ENCODE peak calls at places on chromosomes 16 and 17, in six cellular contexts. N, Q, U, T, A and O are unnamed samples.
A peak's percentile ranks its signal among the peaks of the same experiment; 100 is the strongest.

GRCh38 chr16:86865866-86866675 is 287.7 kb downstream of the FOXL1 start:
- DNase-seq in T (no peak), A (no peak), N (no peak), Q (no peak), U (no peak), O (no peak)

GRCh38 chr17:27560668-27561067 is 70.3 kb upstream of the LGALS9 start:
- DNase-seq in U (no peak), Q (peak; percentile 51), T (no peak), N (peak; percentile 75), A (no peak), O (no peak)

GRCh38 chr16:3467920-3468319 is 24.4 kb downstream of the NAA60 start:
- DNase-seq in N (no peak), Q (peak; percentile 21), A (no peak), U (no peak), T (no peak), O (no peak)

GRCh38 chr17:67126983-67127382 is 82.6 kb downstream of the CACNG1 start:
- DNase-seq in Q (no peak), A (no peak), U (no peak), T (no peak), N (no peak), O (no peak)

GRCh38 chr17:15171433-15172047 is 93.6 kb downstream of the PMP22 start:
- DNase-seq in T (peak; percentile 47), N (peak; percentile 52), U (no peak), Q (peak; percentile 83), A (no peak), O (no peak)

GRCh38 chr17:63420868-63421680 is 25.0 kb downstream of the CYB561 start:
- DNase-seq in Q (no peak), A (no peak), N (no peak), U (no peak), T (no peak), O (no peak)

GRCh38 chr16:29909398-29909797 is 9.1 kb downstream of the ASPHD1 start:
- DNase-seq in U (no peak), Q (peak; percentile 59), A (no peak), T (no peak), N (no peak), O (no peak)

GRCh38 chr16:86118467-86119307 is 219.7 kb downstream of the IRF8 start:
- DNase-seq in U (no peak), T (no peak), Q (no peak), A (no peak), N (no peak), O (no peak)

GRCh38 chr16:85402910-85403692 is 210.0 kb upstream of the GSE1 start:
- DNase-seq in A (no peak), Q (peak; percentile 85), T (peak; percentile 17), U (no peak), N (peak; percentile 20), O (no peak)

GRCh38 chr17:50785942-50786570 is 18.7 kb upstream of the ANKRD40CL start:
- DNase-seq in Q (peak; percentile 65), A (no peak), T (no peak), N (no peak), U (no peak), O (no peak)

GRCh38 chr16:649646-650045 is 481 bp downstream of the WDR90 start:
- DNase-seq in U (no peak), N (no peak), A (no peak), Q (no peak), T (no peak), O (no peak)

GRCh38 chr17:76262732-76263344 is 2.3 kb upstream of the UBALD2 start:
- DNase-seq in U (no peak), T (no peak), N (peak; percentile 82), A (no peak), Q (no peak), O (no peak)

GRCh38 chr17:20791626-20792025 is 212.1 kb downstream of the CDRT15L2 start:
- DNase-seq in A (no peak), T (no peak), U (no peak), Q (no peak), N (no peak), O (no peak)

GRCh38 chr16:67396159-67396774 is 3.0 kb upstream of the TPPP3 start:
- DNase-seq in N (peak; percentile 96), Q (peak; percentile 64), T (peak; percentile 55), U (no peak), A (peak; percentile 58), O (no peak)

GRCh38 chr17:2393184-2393953 is 7.5 kb downstream of the MNT start:
- DNase-seq in N (peak; percentile 90), T (peak; percentile 84), A (no peak), Q (peak; percentile 90), U (peak; percentile 89), O (peak; percentile 93)

GRCh38 chr16:65414284-65414984 is 292.6 kb upstream of the CDH11 start:
- DNase-seq in N (no peak), T (no peak), A (no peak), Q (peak; percentile 72), U (no peak), O (no peak)

GRCh38 chr16:51473091-51473490 is 322.0 kb upstream of the SALL1 start:
- DNase-seq in A (no peak), Q (peak; percentile 43), U (no peak), N (no peak), T (no peak), O (no peak)

GRCh38 chr16:4064950-4065352 is 51.3 kb downstream of the ADCY9 start:
- DNase-seq in U (no peak), N (no peak), A (no peak), Q (no peak), T (no peak), O (peak; percentile 18)

GRCh38 chr17:21537302-21537701 is 155.0 kb upstream of the KCNJ18 start:
- DNase-seq in T (no peak), U (no peak), Q (no peak), A (no peak), N (no peak), O (no peak)

GRCh38 chr17:41131979-41132378 is 8.0 kb upstream of the KRTAP4-12 start:
- DNase-seq in Q (no peak), N (no peak), U (no peak), T (no peak), A (no peak), O (no peak)

GRCh38 chr17:9414471-9414870 is 161.1 kb downstream of the STX8 start:
- DNase-seq in A (no peak), T (no peak), U (no peak), Q (no peak), N (no peak), O (no peak)

GRCh38 chr17:20223808-20224328 is 214.7 kb downstream of the SPECC1 start:
- DNase-seq in T (no peak), N (no peak), U (no peak), A (no peak), Q (no peak), O (no peak)

GRCh38 chr16:24883714-24884151 is 38.0 kb downstream of the SLC5A11 start:
- DNase-seq in N (no peak), A (no peak), Q (no peak), T (no peak), U (no peak), O (no peak)

GRCh38 chr16:52069866-52070265 is 477.1 kb downstream of the TOX3 start:
- DNase-seq in T (no peak), N (no peak), A (no peak), Q (peak; percentile 27), U (no peak), O (no peak)

GRCh38 chr16:89143201-89143741 is 28.3 kb upstream of the CDH15 start:
- DNase-seq in U (no peak), Q (no peak), N (no peak), T (no peak), A (no peak), O (no peak)

GRCh38 chr16:50152807-50153647 is at the start of gene TENT4B:
- DNase-seq in N (peak; percentile 92), A (peak; percentile 31), U (peak; percentile 84), T (peak; percentile 73), Q (peak; percentile 92), O (peak; percentile 91)

GRCh38 chr17:67867591-67867990 is 42.3 kb downstream of the BPTF start:
- DNase-seq in T (no peak), A (no peak), N (no peak), U (no peak), Q (no peak), O (peak; percentile 8)

GRCh38 chr16:4059969-4060368 is 56.3 kb downstream of the ADCY9 start:
- DNase-seq in T (no peak), A (no peak), N (peak; percentile 16), Q (peak; percentile 58), U (no peak), O (no peak)

GRCh38 chr16:27246439-27246838 is 22.1 kb downstream of the NSMCE1 start:
- DNase-seq in A (no peak), N (no peak), T (no peak), Q (no peak), U (no peak), O (no peak)
- H3K4me1 ChIP-seq in A (peaks cover 44% of the 10 kb centered on the region), N (peaks cover 18% of the 10 kb centered on the region), T (no peaks in the 10 kb centered on the region), Q (peaks cover 28% of the 10 kb centered on the region), U (peaks cover 15% of the 10 kb centered on the region), O (peaks cover 21% of the 10 kb centered on the region)

GRCh38 chr17:77424585-77425344 is 284.0 kb downstream of the SEC14L1 start:
- DNase-seq in T (peak; percentile 89), U (no peak), A (no peak), Q (peak; percentile 99), N (peak; percentile 78), O (no peak)
- H3K27ac ChIP-seq in T (peak overlapping the region; percentile 97), U (peak overlapping the region; percentile 41), A (peak overlapping the region; percentile 93), Q (peak overlapping the region; percentile 49), N (peak overlapping the region; percentile 56), O (no peak overlapping the region)

GRCh38 chr17:81539961-81540675 is 11.9 kb downstream of the FSCN2 start:
- DNase-seq in U (no peak), A (no peak), Q (no peak), T (no peak), N (no peak), O (no peak)

GRCh38 chr17:81540676-81541027 is 11.5 kb downstream of the FAAP100 start:
- DNase-seq in N (no peak), T (no peak), A (no peak), Q (no peak), U (no peak), O (no peak)

GRCh38 chr17:81542431-81543338 is 9.5 kb downstream of the FAAP100 start:
- DNase-seq in N (no peak), Q (no peak), U (no peak), T (no peak), A (no peak), O (no peak)

GRCh38 chr17:81539571-81539900 is 11.4 kb downstream of the FSCN2 start:
- DNase-seq in T (no peak), U (no peak), Q (no peak), A (no peak), N (no peak), O (no peak)

DNA sequence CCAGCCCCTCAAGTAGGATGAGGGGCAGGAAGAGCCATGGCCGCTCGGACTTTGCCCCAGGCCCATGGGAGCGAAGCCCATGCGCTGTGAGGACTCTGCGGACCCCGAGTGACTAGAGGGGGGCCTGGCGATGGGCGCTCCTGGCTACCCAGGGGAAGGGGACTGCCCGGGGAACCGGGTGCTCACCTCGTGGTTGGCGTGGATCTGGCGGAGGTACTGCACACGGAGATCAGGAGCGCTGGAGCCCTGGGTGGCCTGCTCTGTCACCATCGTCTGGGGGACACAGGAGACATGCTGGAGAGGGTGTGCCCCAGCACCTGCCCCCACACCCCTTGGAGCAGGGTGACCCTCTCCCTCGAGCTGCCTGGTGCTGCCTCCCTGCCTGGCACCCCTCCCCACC is 11.0 kb downstream of the FAAP100 start:
- DNase-seq in T (no peak), A (no peak), N (no peak), U (no peak), Q (no peak), O (no peak)
- H3K4me1 ChIP-seq in T (no peaks in the 10 kb centered on the region), A (no peaks in the 10 kb centered on the region), N (peaks cover 13% of the 10 kb centered on the region), U (peaks cover 10% of the 10 kb centered on the region), Q (peaks cover 3% of the 10 kb centered on the region), O (no peaks in the 10 kb centered on the region)

GRCh38 chr16:74973304-74973703 is 11.6 kb downstream of the WDR59 start:
- DNase-seq in N (no peak), U (no peak), T (no peak), Q (no peak), A (no peak), O (no peak)
- H3K27ac ChIP-seq in N (no peak overlapping the region), U (no peak overlapping the region), T (no peak overlapping the region), Q (no peak overlapping the region), A (no peak overlapping the region), O (no peak overlapping the region)

GRCh38 chr16:74168445-74168844 is 128.2 kb upstream of the PSMD7 start:
- DNase-seq in A (no peak), N (no peak), U (no peak), T (no peak), Q (no peak), O (no peak)
- H3K4me1 ChIP-seq in A (no peaks in the 10 kb centered on the region), N (no peaks in the 10 kb centered on the region), U (no peaks in the 10 kb centered on the region), T (no peaks in the 10 kb centered on the region), Q (no peaks in the 10 kb centered on the region), O (no peaks in the 10 kb centered on the region)